ENCODE peak calls at places on chromosomes 3 and 15, in ten cellular contexts. Y is lung, P is colonic mucosa, X is esophagus muscularis mucosa, V is brain microvascular endothelial cell, D is left ventricle myocardium inferior, N is astrocyte, R is cardiac muscle cell, S is mucosa of descending colon, H is pancreas. F is an unnamed sample.

GRCh38 chr3:43818229-43818628 is 127.5 kb downstream of the ABHD5 start:
- DNase-seq in Y (no peak), P (no peak), X (peak; percentile 45), V (no peak), D (no peak), N (no peak), R (no peak), S (no peak), H (no peak), F (no peak)

GRCh38 chr15:78076231-78077052 is 1.1 kb downstream of the TBC1D2B start:
- DNase-seq in Y (no peak), P (no peak), X (no peak), V (no peak), D (no peak), N (no peak), R (no peak), S (no peak), H (no peak), F (no peak)

GRCh38 chr3:149401215-149401925 is 23.9 kb upstream of the TM4SF1 start:
- DNase-seq in Y (no peak), P (peak; percentile 42), X (no peak), V (peak; percentile 31), D (no peak), N (peak; percentile 81), R (peak; percentile 59), S (peak; percentile 62), H (peak; percentile 80), F (peak; percentile 53)

GRCh38 chr3:4904801-4905695 is 74.2 kb upstream of the BHLHE40 start:
- DNase-seq in Y (no peak), P (peak; percentile 29), X (no peak), V (peak; percentile 30), D (no peak), N (peak; percentile 29), R (peak; percentile 57), S (no peak), H (no peak), F (no peak)

GRCh38 chr3:71022552-71023335 is 560.8 kb downstream of the FOXP1 start:
- DNase-seq in Y (no peak), P (no peak), X (no peak), V (no peak), D (no peak), N (no peak), R (peak; percentile 40), S (no peak), H (no peak), F (peak; percentile 21)

GRCh38 chr3:174355505-174355904 is 503.6 kb upstream of the NAALADL2 start:
- DNase-seq in Y (no peak), P (no peak), X (no peak), V (peak; percentile 11), D (no peak), N (no peak), R (peak; percentile 42), S (no peak), H (no peak), F (peak; percentile 34)

GRCh38 chr3:15633766-15634588 is 32.4 kb downstream of the BTD start:
- DNase-seq in Y (no peak), P (no peak), X (no peak), V (no peak), D (no peak), N (peak; percentile 41), R (no peak), S (no peak), H (no peak), F (no peak)

GRCh38 chr15:84734794-84735479 is 13.5 kb upstream of the ZNF592 start:
- DNase-seq in Y (peak; percentile 82), P (peak; percentile 91), X (no peak), V (peak; percentile 54), D (peak; percentile 25), N (peak; percentile 72), R (peak; percentile 48), S (peak; percentile 83), H (no peak), F (peak; percentile 95)

GRCh38 chr3:183098538-183099025 is 714 bp downstream of the MCCC1 start:
- DNase-seq in Y (no peak), P (no peak), X (no peak), V (no peak), D (no peak), N (no peak), R (no peak), S (no peak), H (no peak), F (no peak)

GRCh38 chr3:182618085-182618732 is 175.1 kb upstream of the ATP11B start:
- DNase-seq in Y (no peak), P (no peak), X (no peak), V (no peak), D (no peak), N (peak; percentile 39), R (peak; percentile 8), S (no peak), H (no peak), F (peak; percentile 45)

GRCh38 chr3:126396536-126396935 is 1.8 kb downstream of the CFAP100 start:
- DNase-seq in Y (no peak), P (no peak), X (no peak), V (no peak), D (no peak), N (no peak), R (no peak), S (no peak), H (peak; percentile 33), F (no peak)

GRCh38 chr3:128011140-128011539 is 41.1 kb upstream of the SEC61A1 start:
- DNase-seq in Y (peak; percentile 84), P (peak; percentile 55), X (no peak), V (peak; percentile 22), D (no peak), N (peak; percentile 12), R (peak; percentile 38), S (no peak), H (peak; percentile 84), F (peak; percentile 86)

GRCh38 chr3:108590443-108590842 is 921 bp downstream of the DZIP3 start:
- DNase-seq in Y (no peak), P (no peak), X (no peak), V (no peak), D (no peak), N (no peak), R (no peak), S (no peak), H (no peak), F (no peak)

GRCh38 chr3:11803977-11804903 is 42.4 kb downstream of the TAMM41 start:
- DNase-seq in Y (no peak), P (peak; percentile 39), X (no peak), V (peak; percentile 47), D (no peak), N (peak; percentile 44), R (peak; percentile 78), S (no peak), H (no peak), F (peak; percentile 47)

GRCh38 chr3:23923786-23924185 is 6.9 kb downstream of the RPL15 start:
- DNase-seq in Y (no peak), P (no peak), X (no peak), V (peak; percentile 83), D (no peak), N (peak; percentile 79), R (peak; percentile 84), S (no peak), H (no peak), F (no peak)

DNA sequence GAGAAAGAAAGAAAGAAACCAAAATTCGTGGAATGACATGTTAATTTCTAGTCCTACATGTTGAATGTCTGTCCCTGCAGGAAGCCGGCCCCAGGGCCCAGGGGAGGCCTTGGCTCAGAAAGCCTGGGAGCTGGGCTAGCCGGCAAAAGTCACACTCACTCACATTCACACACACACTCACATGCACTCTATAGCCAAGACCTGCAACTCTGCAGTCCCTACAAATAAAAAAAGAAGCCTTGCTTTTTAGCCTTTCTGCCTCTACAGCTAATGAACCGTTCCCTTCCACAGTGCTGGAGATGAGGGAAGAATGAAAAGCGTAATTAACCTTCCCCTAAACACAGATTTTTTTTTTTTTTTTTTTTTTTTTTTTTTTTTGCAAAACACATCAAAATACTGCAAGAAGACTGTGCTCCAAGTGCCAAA is 4.4 kb downstream of the MECOM start:
- DNase-seq in Y (no peak), P (no peak), X (no peak), V (no peak), D (peak; percentile 36), N (no peak), R (peak; percentile 29), S (no peak), H (peak; percentile 73), F (no peak)
- H3K4me3 ChIP-seq in Y (no peak overlapping the region), P (no peak overlapping the region), X (peak overlapping the region; percentile 33), V (no peak overlapping the region), D (peak overlapping the region; percentile 85), N (no peak overlapping the region), R (peak overlapping the region; percentile 3), S (no peak overlapping the region), H (no peak overlapping the region), F (no peak overlapping the region)

GRCh38 chr3:72665701-72666443 is 182.4 kb downstream of the SHQ1 start:
- DNase-seq in Y (peak; percentile 48), P (peak; percentile 75), X (no peak), V (peak; percentile 41), D (no peak), N (no peak), R (peak; percentile 49), S (no peak), H (no peak), F (peak; percentile 67)
- TF ChIP-seq CTCF in Y (peak; percentile 21), P (peak; percentile 51), X (peak; percentile 35), V (peak; percentile 69), D (peak; percentile 65), N (peak; percentile 40), R (peak; percentile 62), S (no peak), H (peak; percentile 51), F (peak; percentile 49)

DNA sequence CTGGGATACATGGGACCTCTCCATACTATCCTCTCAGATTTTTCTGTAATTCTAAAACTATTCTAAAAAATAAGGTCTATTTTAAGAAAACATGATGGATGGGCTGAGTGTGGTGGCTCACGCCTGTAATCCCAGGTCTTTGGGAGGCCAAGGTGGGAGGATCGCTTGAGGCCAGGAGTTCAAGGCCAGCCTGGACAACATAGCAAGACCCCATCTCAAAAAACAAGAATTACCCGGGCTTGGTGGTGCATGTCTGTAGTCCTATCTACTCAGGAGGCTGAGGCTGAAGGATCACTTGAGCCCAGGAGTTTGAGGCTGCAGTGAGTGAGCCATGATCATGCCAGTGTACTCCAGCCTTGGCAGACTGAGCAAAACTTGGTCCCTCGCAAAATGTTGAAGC is 9.4 kb downstream of the ZNF639 start:
- DNase-seq in Y (no peak), P (no peak), X (no peak), V (no peak), D (no peak), N (no peak), R (no peak), S (no peak), H (no peak), F (no peak)
- H3K36me3 ChIP-seq in Y (peaks cover 23% of the 10 kb centered on the region), P (peaks cover 9% of the 10 kb centered on the region), X (peaks cover 57% of the 10 kb centered on the region), V (peaks cover 49% of the 10 kb centered on the region), D (peaks cover 90% of the 10 kb centered on the region), N (peaks cover 40% of the 10 kb centered on the region), R (peaks cover 73% of the 10 kb centered on the region), S (no peaks in the 10 kb centered on the region), H (peaks cover 49% of the 10 kb centered on the region), F (peaks cover 6% of the 10 kb centered on the region)

DNA sequence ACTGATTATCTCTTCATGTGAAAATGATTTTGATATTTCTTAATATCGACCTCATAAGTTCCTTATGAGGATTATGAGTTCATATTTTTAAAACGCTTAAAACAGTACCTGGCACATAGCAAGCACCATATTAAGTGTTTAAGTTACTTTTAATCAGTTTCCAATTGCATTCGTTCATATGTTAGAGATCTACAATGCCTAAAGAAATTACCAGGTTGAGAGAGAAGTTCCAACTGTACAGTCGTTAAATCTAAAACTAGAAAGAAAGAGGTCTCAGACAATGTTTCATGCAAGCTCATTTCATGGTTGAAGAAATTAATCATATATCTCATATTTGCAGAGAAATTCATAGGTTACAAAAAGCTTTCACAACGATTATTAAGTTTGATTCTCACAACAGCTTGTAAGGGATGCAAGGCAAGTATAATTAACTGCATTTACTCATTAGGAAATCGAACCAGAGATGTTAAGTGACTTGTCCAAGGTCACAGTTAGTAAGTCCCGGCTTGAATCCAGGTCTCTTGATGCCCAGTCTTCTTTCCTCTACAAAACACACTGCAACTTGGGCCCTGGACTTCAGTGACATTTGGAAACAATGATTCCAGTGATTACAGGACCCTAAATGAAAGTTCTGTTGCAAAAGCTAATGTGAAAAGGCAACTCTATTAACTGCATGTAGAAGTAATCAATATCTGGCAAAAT is 1.3 kb downstream of the MYO5A start:
- DNase-seq in Y (no peak), P (no peak), X (no peak), V (no peak), D (no peak), N (no peak), R (no peak), S (no peak), H (no peak), F (no peak)
- H3K4me3 ChIP-seq in Y (no peak overlapping the region), P (peak overlapping the region; percentile 69), X (peak overlapping the region; percentile 82), V (peak overlapping the region; percentile 77), D (peak overlapping the region; percentile 72), N (peak overlapping the region; percentile 77), R (peak overlapping the region; percentile 68), S (no peak overlapping the region), H (no peak overlapping the region), F (no peak overlapping the region)

F was measured in Caco-2.